ENCODE peak calls at places on chromosomes 12 and 14, in seven cellular contexts. W is cardiac muscle cell, Z is endodermal cell, Y is GM13976, L is GM23338, O is choroid plexus epithelial cell, H is stomach. K is an unnamed sample.

GRCh38 chr12:13530966-13531365 is 334.4 kb downstream of the EMP1 start:
- DNase-seq in W (no peak), Z (no peak), Y (no peak), L (no peak), O (no peak), H (no peak), K (no peak)

GRCh38 chr14:94376108-94376975 is 12.1 kb downstream of the SERPINA1 start:
- DNase-seq in W (no peak), Z (peak; percentile 36), Y (no peak), L (no peak), O (no peak), H (no peak), K (no peak)

GRCh38 chr12:69837191-69838085 is 12.4 kb downstream of the MYRFL start:
- DNase-seq in W (no peak), Z (no peak), Y (no peak), L (no peak), O (no peak), H (no peak), K (no peak)

GRCh38 chr12:27003421-27004311 is 10.5 kb downstream of the TM7SF3 start:
- DNase-seq in W (no peak), Z (no peak), Y (no peak), L (peak; percentile 32), O (no peak), H (no peak), K (no peak)

GRCh38 chr12:108939594-108939993 is 59.7 kb downstream of the DAO start:
- DNase-seq in W (peak; percentile 54), Z (peak; percentile 75), Y (peak; percentile 36), L (peak; percentile 69), O (peak; percentile 63), H (no peak), K (no peak)

GRCh38 chr12:87814625-87815024 is 214.6 kb downstream of the C12orf50 start:
- DNase-seq in W (no peak), Z (no peak), Y (no peak), L (no peak), O (peak; percentile 63), H (no peak), K (no peak)

GRCh38 chr14:41899416-41899815 is 292.7 kb downstream of the LRFN5 start:
- DNase-seq in W (no peak), Z (no peak), Y (no peak), L (no peak), O (peak; percentile 71), H (no peak), K (no peak)

GRCh38 chr14:60233251-60233650 is 15.8 kb upstream of the PPM1A start:
- DNase-seq in W (no peak), Z (no peak), Y (no peak), L (no peak), O (peak; percentile 17), H (no peak), K (no peak)

GRCh38 chr14:95577067-95577800 is 42.4 kb downstream of the GLRX5 start:
- DNase-seq in W (no peak), Z (no peak), Y (peak; percentile 76), L (no peak), O (no peak), H (no peak), K (peak; percentile 73)

GRCh38 chr14:54480830-54481562 is 7.8 kb downstream of the GMFB start:
- DNase-seq in W (no peak), Z (no peak), Y (no peak), L (no peak), O (no peak), H (no peak), K (no peak)

GRCh38 chr14:104757238-104757585 is 4.3 kb downstream of the SIVA1 start:
- DNase-seq in W (no peak), Z (no peak), Y (no peak), L (no peak), O (no peak), H (no peak), K (no peak)

GRCh38 chr14:69204753-69205152 is 13.5 kb downstream of the EXD2 start:
- DNase-seq in W (no peak), Z (no peak), Y (no peak), L (no peak), O (no peak), H (no peak), K (no peak)

GRCh38 chr12:93380480-93381121 is 2.9 kb downstream of the NUDT4 start:
- DNase-seq in W (no peak), Z (no peak), Y (no peak), L (peak; percentile 30), O (peak; percentile 62), H (no peak), K (no peak)

DNA sequence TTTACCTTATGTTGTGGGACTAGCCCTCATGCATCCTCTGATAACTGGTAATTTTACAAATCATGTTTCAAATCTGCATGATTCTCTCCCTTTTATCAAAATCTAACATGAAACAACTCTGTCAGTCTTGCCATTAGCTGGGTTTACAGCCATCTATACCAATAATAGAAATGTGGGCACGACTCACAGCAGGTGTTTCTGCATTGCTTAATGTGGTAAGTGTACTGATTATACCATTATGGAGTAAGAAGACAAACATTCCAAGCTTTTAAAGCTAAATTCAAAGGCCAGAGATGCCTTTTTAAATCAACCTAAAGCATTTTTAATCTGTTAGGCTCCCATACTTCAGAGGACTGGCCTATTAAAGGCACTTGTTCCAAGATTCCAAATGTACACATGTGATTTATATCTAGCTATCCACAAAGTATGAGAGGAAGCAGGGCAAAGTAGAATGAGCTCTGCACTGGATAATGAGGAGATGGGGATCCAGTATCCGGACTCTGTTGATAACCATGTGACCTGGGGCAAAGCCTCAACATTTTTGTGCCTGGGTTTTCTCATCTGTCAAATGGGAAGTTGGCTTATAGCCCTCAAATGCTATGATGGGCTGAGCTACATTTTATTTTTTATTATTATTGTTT is 52.3 kb upstream of the FUT8 start:
- DNase-seq in W (no peak), Z (no peak), Y (no peak), L (no peak), O (peak; percentile 23), H (no peak), K (no peak)
- TF ChIP-seq CTCF in W (no peak), Z (no peak), Y (no peak), L (no peak), O (no peak), H (no peak), K (no peak)

DNA sequence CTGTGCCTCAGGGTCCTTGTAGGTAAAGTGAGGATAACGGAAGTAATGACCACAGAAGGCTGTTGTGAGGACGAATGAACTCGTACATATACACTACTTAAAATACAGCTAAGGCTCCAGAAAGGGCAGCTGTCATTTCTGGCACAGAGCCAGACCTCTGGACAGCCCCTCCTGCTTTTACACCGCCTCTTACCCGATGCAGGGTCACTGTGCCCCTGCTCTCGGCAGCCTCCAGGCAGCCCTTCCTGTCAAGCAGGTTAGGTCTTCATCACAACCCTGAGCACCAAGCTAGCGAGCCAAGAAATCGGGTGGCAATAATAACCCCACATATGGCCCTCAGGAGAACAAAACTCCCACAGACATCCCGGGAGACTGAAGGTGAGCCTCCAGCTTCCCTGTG is 8.5 kb downstream of the TMEM229B start:
- DNase-seq in W (peak; percentile 53), Z (no peak), Y (no peak), L (no peak), O (no peak), H (no peak), K (no peak)
- TF ChIP-seq CTCF in W (no peak), Z (no peak), Y (no peak), L (no peak), O (no peak), H (no peak), K (no peak)

GRCh38 chr12:90790747-90791146 is 164.2 kb downstream of the CCER1 start:
- DNase-seq in W (no peak), Z (no peak), Y (no peak), L (no peak), O (no peak), H (no peak), K (no peak)
- TF ChIP-seq CTCF in W (no peak), Z (no peak), Y (no peak), L (no peak), O (no peak), H (no peak), K (no peak)

GRCh38 chr12:124459852-124460645 is 107.4 kb downstream of the NCOR2 start:
- DNase-seq in W (no peak), Z (no peak), Y (no peak), L (no peak), O (no peak), H (no peak), K (no peak)

GRCh38 chr12:124463341-124463861 is 104.0 kb downstream of the NCOR2 start:
- DNase-seq in W (no peak), Z (no peak), Y (no peak), L (no peak), O (no peak), H (no peak), K (no peak)

GRCh38 chr12:124460771-124461170 is 106.6 kb downstream of the NCOR2 start:
- DNase-seq in W (no peak), Z (no peak), Y (no peak), L (no peak), O (no peak), H (no peak), K (no peak)

GRCh38 chr12:124461241-124461673 is 106.2 kb downstream of the NCOR2 start:
- DNase-seq in W (no peak), Z (no peak), Y (no peak), L (no peak), O (no peak), H (no peak), K (no peak)

GRCh38 chr12:124461851-124462623 is 105.4 kb downstream of the NCOR2 start:
- DNase-seq in W (no peak), Z (no peak), Y (no peak), L (no peak), O (no peak), H (no peak), K (no peak)
- TF ChIP-seq CTCF in W (no peak), Z (no peak), Y (no peak), L (peak; percentile 3), O (no peak), H (no peak), K (no peak)

GRCh38 chr12:6950401-6950801 is 755 bp upstream of the PTPN6 start:
- DNase-seq in W (no peak), Z (no peak), Y (peak; percentile 45), L (no peak), O (no peak), H (no peak), K (no peak)
- TF ChIP-seq CTCF in W (peak; percentile 23), Z (peak; percentile 68), Y (peak; percentile 41), L (peak; percentile 16), O (peak; percentile 36), H (no peak), K (peak; percentile 61)

GRCh38 chr14:63178912-63179311 is 25.3 kb upstream of the RHOJ start:
- DNase-seq in W (no peak), Z (no peak), Y (no peak), L (no peak), O (peak; percentile 23), H (no peak), K (no peak)

GRCh38 chr14:63175531-63175930 is 28.7 kb upstream of the RHOJ start:
- DNase-seq in W (no peak), Z (no peak), Y (no peak), L (no peak), O (no peak), H (no peak), K (no peak)

GRCh38 chr14:63179383-63179782 is 24.9 kb upstream of the RHOJ start:
- DNase-seq in W (no peak), Z (no peak), Y (no peak), L (no peak), O (no peak), H (no peak), K (no peak)

GRCh38 chr14:63180017-63180416 is 24.2 kb upstream of the RHOJ start:
- DNase-seq in W (no peak), Z (no peak), Y (no peak), L (no peak), O (no peak), H (no peak), K (no peak)

GRCh38 chr14:63174760-63175191 is 29.5 kb upstream of the RHOJ start:
- DNase-seq in W (peak; percentile 58), Z (no peak), Y (peak; percentile 27), L (peak; percentile 78), O (peak; percentile 83), H (no peak), K (peak; percentile 20)
- TF ChIP-seq CTCF in W (peak; percentile 77), Z (peak; percentile 95), Y (peak; percentile 26), L (peak; percentile 78), O (peak; percentile 81), H (peak; percentile 48), K (peak; percentile 34)

K was measured in GM10248.